ENCODE peak calls at places on chromosomes 12 and 14, in four cellular contexts. Z, T, B and K are unnamed samples.
A peak's percentile ranks its signal among the peaks of the same experiment; 100 is the strongest.

GRCh38 chr12:94769040-94769420 is 118.7 kb upstream of the TMCC3 start:
- DNase-seq in T (no peak), B (no peak), Z (peak; percentile 34), K (no peak)

GRCh38 chr14:31934767-31935266 is 142.3 kb upstream of the ARHGAP5 start:
- DNase-seq in T (peak; percentile 6), B (no peak), Z (peak; percentile 89), K (no peak)

GRCh38 chr14:58133739-58134138 is 18.3 kb downstream of the ARMH4 start:
- DNase-seq in B (no peak), Z (peak; percentile 84), T (no peak), K (no peak)

GRCh38 chr14:92108345-92109254 is 2.2 kb upstream of the ATXN3 start:
- DNase-seq in B (no peak), Z (peak; percentile 6), T (no peak), K (no peak)

GRCh38 chr14:91417134-91417982 is at the start of gene CCDC88C:
- DNase-seq in T (peak; percentile 62), B (peak; percentile 96), Z (no peak), K (no peak)

GRCh38 chr14:78902010-78902623 is 731.9 kb downstream of the NRXN3 start:
- DNase-seq in Z (peak; percentile 78), B (no peak), T (no peak), K (no peak)

GRCh38 chr12:121949643-121950397 is 31.4 kb downstream of the CFAP251 start:
- DNase-seq in Z (peak; percentile 96), T (no peak), B (no peak), K (no peak)

GRCh38 chr12:79164890-79165289 is 300.3 kb downstream of the SYT1 start:
- DNase-seq in Z (no peak), B (no peak), T (no peak), K (no peak)

GRCh38 chr12:26274441-26275312 is 79.3 kb downstream of the SSPN start:
- DNase-seq in Z (peak; percentile 100), B (peak; percentile 87), T (no peak), K (no peak)

GRCh38 chr14:53848851-53849250 is 107.8 kb downstream of the BMP4 start:
- DNase-seq in B (no peak), T (no peak), Z (no peak), K (no peak)

DNA sequence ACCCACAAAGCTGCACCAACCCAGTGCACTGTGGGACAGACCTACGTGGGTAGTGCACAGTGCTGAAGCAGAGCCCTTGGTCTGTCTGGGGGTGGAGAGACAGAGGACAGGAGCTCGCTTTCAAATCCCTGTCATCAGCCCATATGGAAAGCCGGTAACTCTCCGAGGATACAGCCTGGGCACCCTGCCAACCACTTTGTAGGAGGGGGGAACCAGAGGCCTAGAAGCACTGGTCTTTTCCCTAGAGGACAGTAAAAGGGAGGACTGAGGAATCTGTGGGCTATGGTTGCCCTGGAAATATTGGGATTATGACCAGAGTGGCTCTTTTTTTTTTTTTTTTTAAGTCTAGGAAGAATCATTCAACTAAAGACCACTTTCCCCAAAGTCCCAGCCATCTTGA is 74.3 kb downstream of the MAP3K9 start:
- DNase-seq in Z (peak; percentile 38), B (no peak), T (no peak), K (no peak)
- TF ChIP-seq CTCF in Z (no peak), B (no peak), T (no peak), K (no peak)

GRCh38 chr12:107759410-107759809 is 1.5 kb downstream of the PRDM4 start:
- DNase-seq in B (no peak), Z (peak; percentile 89), T (no peak), K (no peak)

GRCh38 chr12:107760207-107760816 is 625 bp downstream of the PRDM4 start:
- DNase-seq in Z (peak; percentile 14), T (peak; percentile 26), B (no peak), K (no peak)

GRCh38 chr12:107761502-107761904 is 566 bp upstream of the PRDM4 start:
- DNase-seq in T (no peak), Z (peak; percentile 14), B (peak; percentile 78), K (no peak)

GRCh38 chr12:107762874-107763273 is 1.9 kb upstream of the PRDM4 start:
- DNase-seq in B (no peak), Z (no peak), T (no peak), K (no peak)

DNA sequence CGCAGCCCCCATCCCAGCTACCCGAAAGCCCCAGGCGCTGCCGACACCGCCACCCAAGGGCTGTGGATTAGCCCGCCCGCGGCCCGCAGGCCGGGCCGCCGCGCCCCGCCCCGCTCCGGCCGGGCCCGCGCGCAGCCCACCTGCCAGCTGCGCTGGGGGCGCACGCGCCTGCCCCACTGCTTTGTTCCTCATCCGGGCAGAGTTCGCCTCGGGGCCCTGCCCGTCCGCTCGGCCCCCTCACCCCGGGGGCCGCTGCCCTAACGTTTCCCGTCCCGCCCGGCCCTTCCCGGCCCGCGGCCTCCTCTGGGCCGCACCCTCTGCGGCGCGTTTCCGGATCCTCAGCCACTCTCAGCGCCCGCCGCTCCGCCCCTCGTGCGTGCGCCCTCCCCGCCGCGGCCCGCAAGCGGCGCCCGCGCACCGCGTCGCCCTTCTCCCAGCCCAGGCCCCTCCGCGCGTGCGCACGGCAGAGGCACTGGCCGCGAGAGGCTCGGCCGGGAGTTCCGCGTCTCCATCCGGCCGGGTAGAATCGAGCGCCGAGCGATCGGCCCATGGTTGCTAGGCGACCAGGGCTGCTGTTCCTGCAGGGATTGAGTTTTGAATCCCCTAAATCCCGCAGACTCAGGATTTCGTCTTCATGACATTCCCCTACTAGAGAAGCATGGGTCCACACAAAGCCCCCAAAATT is at the start of gene PRDM4:
- DNase-seq in B (peak; percentile 98), T (peak; percentile 83), Z (peak; percentile 96), K (peak; percentile 98)
- TF ChIP-seq CTCF in B (no peak), T (no peak), Z (no peak), K (peak; percentile 65)

GRCh38 chr12:16939871-16940306 is 333.9 kb upstream of the LMO3 start:
- DNase-seq in B (no peak), T (no peak), Z (peak; percentile 72), K (no peak)
- TF ChIP-seq CTCF in B (no peak), T (no peak), Z (peak; percentile 65), K (peak; percentile 77)

DNA sequence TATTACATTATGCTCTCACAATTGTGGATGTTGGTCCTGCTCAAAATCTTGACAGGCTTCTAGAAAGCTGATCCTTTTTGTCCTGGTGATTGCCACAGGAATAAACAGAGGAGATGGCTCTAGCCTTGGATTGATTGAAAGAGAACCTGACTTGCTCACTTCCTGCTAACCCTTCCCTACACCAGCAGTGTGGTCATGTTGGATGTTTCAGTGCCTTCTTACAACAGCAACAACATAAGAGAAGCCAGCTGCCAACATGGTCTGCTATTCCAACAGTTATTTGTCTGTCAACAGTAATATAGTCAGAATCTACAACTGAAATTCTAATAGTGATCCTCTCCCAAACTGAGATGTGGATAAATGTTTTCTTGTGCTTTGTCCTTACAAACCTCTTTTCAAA is 311.6 kb upstream of the DIO2 start:
- DNase-seq in Z (peak; percentile 32), T (no peak), B (no peak), K (no peak)
- TF ChIP-seq CTCF in Z (no peak), T (no peak), B (no peak), K (no peak)